ENCODE peak calls at places on chromosome 5, in six cellular contexts. E is hepatocyte, W is neural progenitor cell, P is tibial nerve, Y is A673, Z is A549. F is an unnamed sample.

GRCh38 chr5:15807861-15808260 is 307.9 kb downstream of the FBXL7 start:
- DNase-seq in P (no peak), Y (peak), E (peak), W (no peak), Z (no peak), F (no peak)

GRCh38 chr5:140112685-140113179 is 1.2 kb upstream of the PURA start:
- DNase-seq in Y (peak), E (no peak), W (peak), Z (no peak), P (no peak), F (no peak)

GRCh38 chr5:74042559-74043357 is 416.8 kb downstream of the ARHGEF28 start:
- DNase-seq in Y (no peak), P (no peak), E (peak), Z (no peak), W (no peak), F (no peak)

GRCh38 chr5:157387683-157388093 is 72.3 kb upstream of the NIPAL4 start:
- DNase-seq in P (no peak), Y (peak), Z (peak), W (no peak), E (peak), F (peak)

GRCh38 chr5:42600441-42600840 is 156.2 kb upstream of the CCDC152 start:
- DNase-seq in Z (no peak), Y (no peak), P (no peak), W (no peak), E (no peak), F (no peak)

GRCh38 chr5:144951001-144951400 is 780.3 kb downstream of the KCTD16 start:
- DNase-seq in Y (no peak), W (no peak), P (no peak), Z (no peak), E (no peak), F (no peak)

GRCh38 chr5:111197523-111197922 is 26.7 kb upstream of the CAMK4 start:
- DNase-seq in Y (peak), P (peak), Z (no peak), W (peak), E (peak), F (no peak)

GRCh38 chr5:71932131-71932635 is 175.1 kb upstream of the MAP1B start:
- DNase-seq in Z (peak), P (no peak), W (no peak), E (peak), Y (no peak), F (no peak)

GRCh38 chr5:95846554-95847260 is 24.2 kb upstream of the GLRX start:
- DNase-seq in W (peak), Y (peak), P (peak), E (peak), Z (peak), F (no peak)

GRCh38 chr5:14547660-14548059 is 33.9 kb upstream of the OTULINL start:
- DNase-seq in P (no peak), Z (no peak), W (no peak), Y (no peak), E (no peak), F (no peak)

GRCh38 chr5:52582313-52582712 is 205.4 kb upstream of the ITGA1 start:
- DNase-seq in Y (no peak), Z (no peak), W (peak), P (no peak), E (no peak), F (no peak)

GRCh38 chr5:102753889-102754498 is 1.1 kb upstream of the PAM start:
- DNase-seq in E (no peak), W (no peak), Y (no peak), Z (peak), P (no peak), F (no peak)

GRCh38 chr5:111580956-111581355 is 68.6 kb upstream of the STARD4 start:
- DNase-seq in E (peak), P (no peak), W (no peak), Y (no peak), Z (no peak), F (no peak)

GRCh38 chr5:32066448-32066847 is 107.7 kb downstream of the GOLPH3 start:
- DNase-seq in Y (no peak), E (no peak), P (no peak), W (no peak), Z (no peak), F (no peak)

GRCh38 chr5:100576217-100576751 is 41.1 kb downstream of the FAM174A start:
- DNase-seq in Y (no peak), Z (no peak), P (no peak), W (no peak), E (no peak), F (no peak)

GRCh38 chr5:134741052-134741451 is 2.7 kb downstream of the CAMLG start:
- DNase-seq in Z (no peak), W (no peak), P (no peak), E (no peak), Y (no peak), F (no peak)
- H3K27ac ChIP-seq in Z (no peak), W (no peak), P (no peak), E (no peak), Y (no peak), F (no peak)

GRCh38 chr5:127844631-127845030 is 141.4 kb downstream of the CCDC192 start:
- DNase-seq in P (no peak), W (peak), E (no peak), Z (no peak), Y (no peak), F (no peak)

GRCh38 chr5:127849436-127849835 is 146.2 kb downstream of the CCDC192 start:
- DNase-seq in W (no peak), Z (no peak), P (no peak), Y (no peak), E (no peak), F (no peak)

GRCh38 chr5:127849891-127850290 is 146.7 kb downstream of the CCDC192 start:
- DNase-seq in W (peak), E (peak), Z (no peak), Y (no peak), P (no peak), F (no peak)

GRCh38 chr5:127846884-127847283 is 143.7 kb downstream of the CCDC192 start:
- DNase-seq in Y (no peak), Z (no peak), W (no peak), P (no peak), E (no peak), F (no peak)

DNA sequence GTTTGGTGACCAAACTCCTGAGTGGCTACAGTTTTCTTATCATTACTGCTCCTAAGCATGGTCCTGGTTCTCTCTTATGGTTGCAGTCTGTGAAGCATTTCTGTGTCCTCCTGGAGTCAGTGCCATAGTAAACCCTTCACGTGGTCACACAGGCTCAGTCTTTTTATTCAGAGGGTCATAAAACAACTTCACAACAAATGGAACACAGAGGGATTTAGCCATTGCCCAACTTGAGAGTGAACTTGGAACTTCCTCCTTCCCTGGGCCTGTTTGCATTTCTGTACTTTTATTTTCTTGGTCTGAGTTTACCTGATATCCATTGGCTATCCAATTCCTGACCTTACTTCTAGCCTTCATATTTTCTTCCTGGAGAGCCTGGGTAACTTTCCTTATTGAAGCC is 144.9 kb downstream of the CCDC192 start:
- DNase-seq in Z (no peak), E (peak), P (no peak), Y (no peak), W (no peak), F (no peak)
- H3K27ac ChIP-seq in Z (no peak), E (no peak), P (no peak), Y (no peak), W (no peak), F (no peak)

GRCh38 chr5:1324719-1325190 is 20.1 kb downstream of the CLPTM1L start:
- DNase-seq in Y (no peak), Z (no peak), P (no peak), E (no peak), W (no peak), F (peak)
- H3K27ac ChIP-seq in Y (no peak), Z (peak), P (no peak), E (no peak), W (no peak), F (no peak)

GRCh38 chr5:115209279-115209678 is 39.6 kb upstream of the TRIM36 start:
- DNase-seq in Z (no peak), W (no peak), E (no peak), Y (no peak), P (no peak), F (no peak)
- H3K27ac ChIP-seq in Z (no peak), W (no peak), E (no peak), Y (no peak), P (no peak), F (no peak)

GRCh38 chr5:159877087-159877486 is 39.2 kb upstream of the ADRA1B start:
- DNase-seq in Z (no peak), W (no peak), P (no peak), Y (no peak), E (no peak), F (no peak)

GRCh38 chr5:159874308-159874707 is 42.0 kb upstream of the ADRA1B start:
- DNase-seq in P (no peak), Z (peak), W (no peak), E (no peak), Y (no peak), F (no peak)

GRCh38 chr5:159880676-159881075 is 35.6 kb upstream of the ADRA1B start:
- DNase-seq in Z (no peak), E (no peak), Y (no peak), W (no peak), P (no peak), F (no peak)

GRCh38 chr5:159878988-159879471 is 37.3 kb upstream of the ADRA1B start:
- DNase-seq in E (peak), W (peak), P (peak), Z (peak), Y (peak), F (peak)

GRCh38 chr5:159877894-159878448 is 38.3 kb upstream of the ADRA1B start:
- DNase-seq in P (no peak), Y (no peak), E (no peak), Z (no peak), W (no peak), F (peak)
- H3K27ac ChIP-seq in P (no peak), Y (no peak), E (no peak), Z (peak), W (no peak), F (peak)

F was measured in aorta.